ENCODE peak calls at places on chromosomes 1 and 21, in seven cellular contexts. T is islet precursor cell; O is brain microvascular endothelial cell; G is stimulated activated CD4-positive, alpha-beta T cell treated with anti-CD3 and anti-CD28 coated beads, Interleukin-4, amount 100 ng/mL, for 48 hours; B is AG20443; K is glutamatergic neuron; C is AG08396. R is an unnamed sample.

GRCh38 chr1:27233677-27234053 is 767 bp upstream of the WDTC1 start:
- DNase-seq in T (no peak), O (no peak), G (no peak), B (no peak), K (peak), C (no peak), R (no peak)

GRCh38 chr1:178344513-178345077 is 152.2 kb downstream of the CLEC20A start:
- DNase-seq in T (no peak), O (peak), G (no peak), B (peak), K (no peak), C (peak), R (peak)

GRCh38 chr1:97160796-97161195 is 439.2 kb downstream of the PTBP2 start:
- DNase-seq in T (no peak), O (no peak), G (no peak), B (peak), K (no peak), C (no peak), R (no peak)

GRCh38 chr1:64041366-64042131 is 161.9 kb upstream of the UBE2U start:
- DNase-seq in T (no peak), O (no peak), G (no peak), B (no peak), K (no peak), C (no peak), R (no peak)

GRCh38 chr1:167488786-167489185 is 29.5 kb downstream of the CD247 start:
- DNase-seq in T (no peak), O (no peak), G (no peak), B (no peak), K (peak), C (no peak), R (no peak)

GRCh38 chr1:1680912-1681273 is 11.7 kb downstream of the SLC35E2B start:
- DNase-seq in T (no peak), O (peak), G (no peak), B (no peak), K (no peak), C (no peak), R (no peak)

GRCh38 chr1:44970317-44970716 is 16.1 kb downstream of the EIF2B3 start:
- DNase-seq in T (no peak), O (peak), G (no peak), B (no peak), K (no peak), C (no peak), R (no peak)

GRCh38 chr1:34711936-34712688 is 42.7 kb upstream of the GJB5 start:
- DNase-seq in T (no peak), O (no peak), G (no peak), B (no peak), K (no peak), C (no peak), R (no peak)

GRCh38 chr1:36349839-36350238 is 26.4 kb upstream of the EVA1B start:
- DNase-seq in T (no peak), O (no peak), G (no peak), B (peak), K (no peak), C (no peak), R (no peak)

GRCh38 chr21:45366476-45366875 is 38.5 kb upstream of the COL18A1 start:
- DNase-seq in T (no peak), O (no peak), G (no peak), B (no peak), K (no peak), C (no peak), R (no peak)

GRCh38 chr1:91696321-91696720 is 189.6 kb downstream of the TGFBR3 start:
- DNase-seq in T (no peak), O (no peak), G (no peak), B (no peak), K (no peak), C (no peak), R (no peak)

GRCh38 chr1:26999440-26999987 is 6.0 kb downstream of the TRNP1 start:
- DNase-seq in T (peak), O (peak), G (no peak), B (peak), K (peak), C (peak), R (no peak)

GRCh38 chr1:94974224-94974623 is 47.3 kb upstream of the CNN3 start:
- DNase-seq in T (no peak), O (no peak), G (no peak), B (peak), K (no peak), C (no peak), R (no peak)

GRCh38 chr1:157155658-157156057 is 17.5 kb upstream of the ETV3 start:
- DNase-seq in T (peak), O (no peak), G (no peak), B (no peak), K (no peak), C (no peak), R (no peak)

GRCh38 chr1:7648761-7649384 is 122.2 kb upstream of the VAMP3 start:
- DNase-seq in T (no peak), O (no peak), G (no peak), B (peak), K (no peak), C (no peak), R (no peak)

R was measured in OCI-LY7.